ENCODE peak calls at places on chromosomes 5 and 9, in four cellular contexts. One of them, this sample, is unnamed.
A peak's percentile ranks its signal among the peaks of the same experiment; 100 is the strongest.

GRCh38 chr5:134902071-134902801 is 2.7 kb upstream of the PCBD2 start:
- DNase-seq in neural progenitor cell: no peak
- DNase-seq in MM.1S: no peak
- DNase-seq in GM23338: no peak
- DNase-seq in this sample: peak; percentile 12

GRCh38 chr9:127979015-127979332 is 1.8 kb downstream of the EEIG1 start:
- DNase-seq in MM.1S: no peak
- DNase-seq in neural progenitor cell: no peak
- DNase-seq in GM23338: no peak
- DNase-seq in this sample: no peak

GRCh38 chr5:32961066-32961429 is 249.9 kb downstream of the NPR3 start:
- DNase-seq in MM.1S: no peak
- DNase-seq in GM23338: no peak
- DNase-seq in neural progenitor cell: no peak
- DNase-seq in this sample: no peak

GRCh38 chr5:135399838-135400542 is 959 bp upstream of the MACROH2A1 start:
- DNase-seq in GM23338: peak; percentile 88
- DNase-seq in neural progenitor cell: peak; percentile 32
- DNase-seq in MM.1S: no peak
- DNase-seq in this sample: peak; percentile 33

GRCh38 chr9:91179237-91180138 is 182.2 kb downstream of the AUH start:
- DNase-seq in MM.1S: no peak
- DNase-seq in GM23338: no peak
- DNase-seq in neural progenitor cell: no peak
- DNase-seq in this sample: no peak

GRCh38 chr5:90898330-90899013 is 339.9 kb downstream of the ADGRV1 start:
- DNase-seq in MM.1S: no peak
- DNase-seq in neural progenitor cell: no peak
- DNase-seq in GM23338: no peak
- DNase-seq in this sample: no peak

GRCh38 chr9:127721391-127721821 is 5.5 kb downstream of the TTC16 start:
- DNase-seq in neural progenitor cell: no peak
- DNase-seq in GM23338: no peak
- DNase-seq in MM.1S: no peak
- DNase-seq in this sample: no peak

GRCh38 chr5:65625743-65626142 is 916 bp downstream of the SHLD3 start:
- DNase-seq in neural progenitor cell: no peak
- DNase-seq in MM.1S: no peak
- DNase-seq in GM23338: peak; percentile 13
- DNase-seq in this sample: no peak

GRCh38 chr5:77163453-77163852 is 47.0 kb upstream of the PDE8B start:
- DNase-seq in neural progenitor cell: no peak
- DNase-seq in MM.1S: no peak
- DNase-seq in GM23338: no peak
- DNase-seq in this sample: no peak

GRCh38 chr5:10663531-10664183 is 97.4 kb downstream of the DAP start:
- DNase-seq in neural progenitor cell: peak; percentile 23
- DNase-seq in MM.1S: no peak
- DNase-seq in GM23338: peak; percentile 32
- DNase-seq in this sample: no peak

GRCh38 chr5:56078675-56079500 is 84.1 kb upstream of the IL6ST start:
- DNase-seq in GM23338: no peak
- DNase-seq in MM.1S: no peak
- DNase-seq in neural progenitor cell: no peak
- DNase-seq in this sample: no peak

GRCh38 chr9:84668204-84669007 is 1.1 kb upstream of the NTRK2 start:
- DNase-seq in MM.1S: peak; percentile 88
- DNase-seq in GM23338: peak; percentile 88
- DNase-seq in neural progenitor cell: peak; percentile 95
- DNase-seq in this sample: peak; percentile 77

GRCh38 chr5:76046761-76047160 is 36.4 kb upstream of the SV2C start:
- DNase-seq in MM.1S: no peak
- DNase-seq in neural progenitor cell: no peak
- DNase-seq in GM23338: no peak
- DNase-seq in this sample: peak; percentile 44

GRCh38 chr5:139884144-139884543 is 88.5 kb downstream of the PSD2 start:
- DNase-seq in GM23338: no peak
- DNase-seq in neural progenitor cell: no peak
- DNase-seq in MM.1S: no peak
- DNase-seq in this sample: no peak

GRCh38 chr9:93651521-93651950 is 75.2 kb downstream of the PHF2 start:
- DNase-seq in MM.1S: no peak
- DNase-seq in GM23338: no peak
- DNase-seq in neural progenitor cell: no peak
- DNase-seq in this sample: no peak

GRCh38 chr5:19891658-19892057 is 96.3 kb downstream of the CDH18 start:
- DNase-seq in GM23338: no peak
- DNase-seq in neural progenitor cell: no peak
- DNase-seq in MM.1S: no peak
- DNase-seq in this sample: no peak

GRCh38 chr9:75892168-75892901 is 1.9 kb downstream of the PCSK5 start:
- DNase-seq in MM.1S: no peak
- DNase-seq in neural progenitor cell: peak; percentile 61
- DNase-seq in GM23338: peak; percentile 68
- DNase-seq in this sample: no peak

GRCh38 chr5:149153751-149154610 is 12.7 kb downstream of the ABLIM3 start:
- DNase-seq in MM.1S: no peak
- DNase-seq in GM23338: no peak
- DNase-seq in neural progenitor cell: no peak
- DNase-seq in this sample: no peak

GRCh38 chr5:168163966-168164365 is 127.5 kb upstream of the WWC1 start:
- DNase-seq in GM23338: no peak
- DNase-seq in MM.1S: no peak
- DNase-seq in neural progenitor cell: no peak
- DNase-seq in this sample: no peak

GRCh38 chr9:123131993-123132392 is 98.5 kb downstream of the GPR21 start:
- DNase-seq in GM23338: no peak
- DNase-seq in neural progenitor cell: no peak
- DNase-seq in MM.1S: no peak
- DNase-seq in this sample: no peak

GRCh38 chr5:122401991-122402710 is 90.1 kb downstream of the SNCAIP start:
- DNase-seq in GM23338: no peak
- DNase-seq in MM.1S: no peak
- DNase-seq in neural progenitor cell: no peak
- DNase-seq in this sample: no peak

GRCh38 chr9:91978739-91979414 is 28.8 kb upstream of the ROR2 start:
- DNase-seq in neural progenitor cell: peak; percentile 71
- DNase-seq in MM.1S: peak; percentile 45
- DNase-seq in GM23338: peak; percentile 69
- DNase-seq in this sample: peak; percentile 60

GRCh38 chr5:82560966-82561365 is 282.8 kb upstream of the RPS23 start:
- DNase-seq in MM.1S: no peak
- DNase-seq in neural progenitor cell: no peak
- DNase-seq in GM23338: no peak
- DNase-seq in this sample: no peak
- H3K4me3 ChIP-seq in MM.1S: no peak overlapping the region
- H3K4me3 ChIP-seq in neural progenitor cell: no peak overlapping the region
- H3K4me3 ChIP-seq in GM23338: no peak overlapping the region
- H3K4me3 ChIP-seq in this sample: no peak overlapping the region

DNA sequence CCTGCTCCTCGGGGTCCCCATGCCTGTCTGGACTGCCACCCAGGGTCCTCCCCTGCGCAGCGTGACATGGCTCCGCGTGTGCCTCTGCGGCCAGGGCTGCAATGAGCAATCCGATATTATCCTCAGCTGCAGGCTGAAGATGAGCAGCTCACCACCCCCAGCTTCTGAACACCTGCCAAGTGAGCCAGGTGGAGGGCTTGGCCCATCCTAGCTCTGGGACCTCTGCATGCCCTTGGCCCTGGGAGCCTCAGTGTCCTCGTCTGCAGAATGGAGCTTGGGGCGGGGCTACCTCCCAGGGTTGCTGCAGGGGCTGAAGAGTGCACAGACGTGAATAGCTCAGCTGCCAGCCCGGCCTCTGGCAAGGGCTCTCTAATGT is 4.1 kb upstream of the MYMK start:
- DNase-seq in GM23338: no peak
- DNase-seq in neural progenitor cell: no peak
- DNase-seq in MM.1S: no peak
- DNase-seq in this sample: no peak
- TF ChIP-seq EZH2 in GM23338: no peak
- TF ChIP-seq EZH2 in neural progenitor cell: no peak
- TF ChIP-seq EZH2 in MM.1S: no peak
- TF ChIP-seq EZH2 in this sample: no peak

GRCh38 chr9:114973216-114973615 is 42.8 kb upstream of the TNFSF8 start:
- DNase-seq in GM23338: no peak
- DNase-seq in MM.1S: no peak
- DNase-seq in neural progenitor cell: no peak
- DNase-seq in this sample: no peak

GRCh38 chr9:114969269-114969668 is 38.9 kb upstream of the TNFSF8 start:
- DNase-seq in MM.1S: no peak
- DNase-seq in neural progenitor cell: no peak
- DNase-seq in GM23338: peak; percentile 29
- DNase-seq in this sample: no peak

GRCh38 chr9:114972510-114972909 is 42.1 kb upstream of the TNFSF8 start:
- DNase-seq in GM23338: no peak
- DNase-seq in neural progenitor cell: no peak
- DNase-seq in MM.1S: no peak
- DNase-seq in this sample: no peak

GRCh38 chr9:114965565-114965964 is 35.2 kb upstream of the TNFSF8 start:
- DNase-seq in MM.1S: no peak
- DNase-seq in GM23338: no peak
- DNase-seq in neural progenitor cell: no peak
- DNase-seq in this sample: no peak

GRCh38 chr9:114968710-114969109 is 38.3 kb upstream of the TNFSF8 start:
- DNase-seq in MM.1S: no peak
- DNase-seq in neural progenitor cell: peak; percentile 11
- DNase-seq in GM23338: no peak
- DNase-seq in this sample: peak; percentile 79
- H3K4me3 ChIP-seq in MM.1S: no peak overlapping the region
- H3K4me3 ChIP-seq in neural progenitor cell: no peak overlapping the region
- H3K4me3 ChIP-seq in GM23338: no peak overlapping the region
- H3K4me3 ChIP-seq in this sample: peak overlapping the region; percentile 3

DNA sequence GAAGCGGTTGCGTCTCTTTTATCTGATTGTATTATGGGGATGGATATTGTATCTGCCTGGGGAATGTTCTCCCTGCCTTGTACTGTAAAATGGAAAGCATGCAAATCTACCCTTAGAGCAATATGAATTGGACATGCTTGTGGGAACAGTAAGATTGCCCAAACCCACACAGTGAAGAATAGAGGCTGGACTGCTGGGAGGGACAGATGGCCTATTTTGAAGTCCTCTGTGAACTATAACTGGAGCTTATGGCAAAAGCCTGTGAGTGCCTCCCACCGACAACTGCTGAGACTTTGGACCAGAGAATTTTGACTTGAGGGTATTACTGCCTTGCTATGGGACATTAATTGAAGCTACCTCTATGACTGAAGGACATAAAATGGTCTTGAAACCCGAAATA is 168.9 kb downstream of the ERCC6L2 start:
- DNase-seq in MM.1S: no peak
- DNase-seq in GM23338: no peak
- DNase-seq in neural progenitor cell: no peak
- DNase-seq in this sample: no peak
- TF ChIP-seq EZH2 in MM.1S: no peak
- TF ChIP-seq EZH2 in GM23338: no peak
- TF ChIP-seq EZH2 in neural progenitor cell: no peak
- TF ChIP-seq EZH2 in this sample: no peak

GRCh38 chr5:178318893-178319292 is 86.3 kb upstream of the PHYKPL start:
- DNase-seq in neural progenitor cell: no peak
- DNase-seq in MM.1S: no peak
- DNase-seq in GM23338: no peak
- DNase-seq in this sample: no peak

GRCh38 chr5:178318382-178318781 is 85.8 kb upstream of the PHYKPL start:
- DNase-seq in GM23338: no peak
- DNase-seq in neural progenitor cell: no peak
- DNase-seq in MM.1S: no peak
- DNase-seq in this sample: no peak

GRCh38 chr5:178319541-178320041 is 87.0 kb upstream of the PHYKPL start:
- DNase-seq in MM.1S: no peak
- DNase-seq in neural progenitor cell: no peak
- DNase-seq in GM23338: peak; percentile 48
- DNase-seq in this sample: no peak

GRCh38 chr5:178322736-178323540 is 90.3 kb upstream of the PHYKPL start:
- DNase-seq in GM23338: no peak
- DNase-seq in MM.1S: no peak
- DNase-seq in neural progenitor cell: no peak
- DNase-seq in this sample: no peak

GRCh38 chr5:178320281-178320855 is 87.8 kb upstream of the PHYKPL start:
- DNase-seq in neural progenitor cell: no peak
- DNase-seq in MM.1S: no peak
- DNase-seq in GM23338: no peak
- DNase-seq in this sample: no peak
- H3K4me3 ChIP-seq in neural progenitor cell: no peak overlapping the region
- H3K4me3 ChIP-seq in MM.1S: no peak overlapping the region
- H3K4me3 ChIP-seq in GM23338: no peak overlapping the region
- H3K4me3 ChIP-seq in this sample: no peak overlapping the region

This sample was measured in A673.